ENCODE peak calls at places on chromosome 1, in five cellular contexts. B, V, R, Y and W are unnamed samples. For H3K9me3 and H3K4me1, the result is how much of the 10 kb centered on the place peaks cover.

GRCh38 chr1:212225416-212225815 is 59.8 kb upstream of the PPP2R5A start:
- DNase-seq in Y (no peak), B (no peak), R (no peak), V (no peak), W (peak)

GRCh38 chr1:166490437-166490784 is 323.6 kb upstream of the FAM78B start:
- DNase-seq in R (no peak), V (no peak), B (no peak), Y (no peak), W (no peak)

GRCh38 chr1:116877369-116877768 is 32.3 kb upstream of the PTGFRN start:
- DNase-seq in R (no peak), Y (no peak), B (no peak), V (no peak), W (no peak)

GRCh38 chr1:41502912-41503311 is 18.4 kb upstream of the EDN2 start:
- DNase-seq in V (peak), Y (no peak), R (no peak), B (no peak), W (no peak)

GRCh38 chr1:53121319-53122172 is 20.9 kb downstream of the SLC1A7 start:
- DNase-seq in V (peak), R (no peak), Y (peak), B (no peak), W (no peak)

GRCh38 chr1:245404527-245404926 is 249.7 kb downstream of the KIF26B start:
- DNase-seq in B (no peak), Y (no peak), V (no peak), R (no peak), W (no peak)

GRCh38 chr1:234963180-234963903 is 165.3 kb downstream of the TOMM20 start:
- DNase-seq in V (peak), Y (peak), B (peak), R (peak), W (peak)

GRCh38 chr1:5532811-5533210 is 459.4 kb downstream of the NPHP4 start:
- DNase-seq in R (no peak), Y (no peak), B (no peak), V (no peak), W (no peak)

GRCh38 chr1:159055181-159055621 is 21.4 kb downstream of the AIM2 start:
- DNase-seq in V (no peak), R (no peak), Y (no peak), B (no peak), W (no peak)

GRCh38 chr1:117128323-117129079 is 7.0 kb upstream of the TRIM45 start:
- DNase-seq in R (no peak), Y (peak), B (no peak), V (no peak), W (no peak)

GRCh38 chr1:156894711-156895407 is 1.3 kb downstream of the PEAR1 start:
- DNase-seq in V (peak), B (peak), Y (no peak), R (peak), W (no peak)

GRCh38 chr1:162497723-162498441 is at the start of gene UHMK1:
- DNase-seq in V (peak), R (peak), B (peak), Y (peak), W (peak)

DNA sequence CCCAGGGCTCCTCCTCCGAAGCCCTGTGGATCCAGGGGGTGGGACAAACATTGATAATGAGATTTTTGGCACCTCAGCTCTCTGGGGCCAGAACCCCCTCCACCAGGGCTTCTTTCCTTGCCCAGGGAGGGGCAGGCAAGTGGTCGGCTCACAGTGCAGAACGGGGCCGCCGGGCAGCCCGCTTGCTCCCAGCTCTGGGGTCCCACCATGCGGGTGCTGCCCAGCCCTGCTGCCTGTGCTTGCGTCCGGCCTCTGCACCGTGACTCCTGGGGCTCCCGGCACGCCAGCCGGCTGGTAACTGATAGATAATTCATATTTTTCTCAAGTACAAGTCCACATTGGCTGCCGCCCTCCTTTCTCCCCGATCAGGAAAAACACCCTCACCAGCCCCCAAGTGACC is 42.0 kb upstream of the CCDC27 start:
- DNase-seq in Y (no peak), R (no peak), B (no peak), V (no peak), W (no peak)
- H3K9me3 ChIP-seq in Y (under half), R (under half), B (under half), V (under half), W (under half)

DNA sequence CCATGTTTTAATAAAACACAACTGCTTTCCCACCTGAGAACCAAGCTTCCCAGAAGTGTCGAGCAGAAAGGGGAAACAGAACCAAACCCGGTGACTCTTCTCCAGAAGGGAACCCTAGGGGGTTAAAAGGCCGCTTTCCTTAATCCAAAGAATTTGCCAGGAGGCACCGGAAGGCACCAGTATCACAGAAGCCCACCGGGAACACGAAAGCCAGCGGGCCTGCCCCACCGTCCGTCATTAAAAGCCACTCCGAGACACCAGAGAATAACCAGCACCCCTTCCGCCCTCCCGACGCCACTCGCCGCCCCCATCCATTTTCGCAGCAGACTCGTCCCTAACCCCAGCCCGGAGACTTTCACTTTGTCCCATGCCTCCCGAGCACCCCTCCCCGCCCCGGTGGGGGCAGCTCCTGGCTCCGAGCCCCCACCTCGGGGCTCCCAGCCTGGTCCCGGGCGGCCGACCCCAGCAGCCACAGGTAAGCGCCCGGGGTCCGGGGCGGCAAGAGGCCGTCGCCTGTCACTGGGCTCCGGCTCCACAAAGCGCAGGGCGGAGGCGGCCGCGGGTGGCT is 105.3 kb downstream of the SLC45A1 start:
- DNase-seq in Y (no peak), V (peak), R (no peak), B (no peak), W (peak)
- H3K4me1 ChIP-seq in Y (under half), V (under half), R (under half), B (half or more), W (half or more)

DNA sequence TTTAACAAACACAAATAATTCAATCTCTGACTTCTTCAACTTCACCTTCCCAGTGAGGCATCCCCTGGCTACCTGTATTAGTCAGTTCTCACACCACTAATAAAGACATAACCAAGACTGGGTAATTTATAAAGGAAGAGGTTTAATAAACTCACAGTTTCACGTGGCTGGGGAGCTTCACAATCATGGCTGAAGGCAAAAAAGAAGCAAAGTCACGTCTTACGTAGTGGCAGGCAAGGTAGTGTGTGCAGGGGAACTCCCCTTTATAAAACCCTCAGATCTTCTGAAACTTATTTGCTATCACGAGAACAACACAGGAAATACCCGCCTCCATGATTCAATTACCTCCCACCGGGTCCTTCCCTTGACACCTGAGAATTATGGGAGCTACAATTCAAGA is 478.5 kb downstream of the ADGRL2 start:
- DNase-seq in Y (no peak), B (no peak), V (no peak), R (no peak), W (no peak)
- H3K9me3 ChIP-seq in Y (under half), B (under half), V (under half), R (under half), W (under half)

GRCh38 chr1:47471163-47471562 is 33.3 kb downstream of the FOXD2 start:
- DNase-seq in B (peak), Y (no peak), R (peak), V (no peak), W (no peak)

GRCh38 chr1:47469910-47470309 is 32.1 kb downstream of the FOXD2 start:
- DNase-seq in R (no peak), Y (no peak), V (no peak), B (no peak), W (no peak)

GRCh38 chr1:47478090-47478489 is 40.2 kb downstream of the FOXD2 start:
- DNase-seq in V (no peak), R (peak), Y (peak), B (peak), W (no peak)

GRCh38 chr1:47477595-47478080 is 39.8 kb downstream of the FOXD2 start:
- DNase-seq in R (no peak), B (no peak), V (no peak), Y (peak), W (no peak)

DNA sequence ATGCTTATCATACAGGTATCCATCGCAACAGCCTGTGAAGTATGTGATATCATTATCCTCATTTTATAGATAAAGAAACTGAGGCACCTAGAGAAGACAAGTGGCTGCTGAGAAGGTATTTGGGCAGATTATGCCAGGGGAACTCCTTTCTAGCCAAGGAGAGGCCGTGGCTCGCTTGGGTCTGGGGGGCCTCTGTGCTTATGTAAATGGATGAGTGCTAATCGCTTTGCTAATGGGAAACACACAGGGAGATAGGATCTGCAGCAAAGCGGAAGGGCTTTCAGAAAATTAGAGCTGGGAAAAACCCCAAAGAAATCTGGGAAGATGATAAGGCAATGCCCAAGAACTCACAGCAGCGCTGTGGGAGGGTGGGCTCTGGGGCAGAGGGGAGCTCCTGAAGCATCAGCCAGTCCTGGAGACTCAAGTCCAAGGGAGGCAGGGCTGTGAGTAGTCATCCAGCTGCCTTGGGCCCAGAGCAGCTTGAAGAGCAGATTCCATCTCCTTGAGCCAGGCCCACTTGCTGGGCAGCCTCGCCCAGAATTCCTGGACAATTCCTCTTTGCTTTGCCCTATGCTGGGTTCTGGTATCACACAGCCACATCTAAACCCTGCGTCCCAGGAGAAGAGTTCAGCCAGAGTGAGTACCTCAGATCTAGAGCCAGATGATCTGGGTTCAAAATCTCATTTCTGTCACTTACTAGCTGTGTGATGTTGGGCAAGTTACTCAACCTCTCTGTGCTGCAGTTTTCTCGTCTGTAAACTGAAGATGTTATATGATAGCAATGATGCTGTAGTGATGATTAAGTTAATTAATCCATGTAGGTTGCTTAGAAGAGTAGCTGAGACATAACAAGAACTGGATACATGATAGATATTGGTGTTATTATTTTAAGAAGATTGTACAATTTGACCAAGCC is 36.7 kb downstream of the FOXD2 start:
- DNase-seq in V (no peak), R (no peak), Y (no peak), B (no peak), W (no peak)
- H3K4me1 ChIP-seq in V (under half), R (under half), Y (under half), B (under half), W (under half)

DNA sequence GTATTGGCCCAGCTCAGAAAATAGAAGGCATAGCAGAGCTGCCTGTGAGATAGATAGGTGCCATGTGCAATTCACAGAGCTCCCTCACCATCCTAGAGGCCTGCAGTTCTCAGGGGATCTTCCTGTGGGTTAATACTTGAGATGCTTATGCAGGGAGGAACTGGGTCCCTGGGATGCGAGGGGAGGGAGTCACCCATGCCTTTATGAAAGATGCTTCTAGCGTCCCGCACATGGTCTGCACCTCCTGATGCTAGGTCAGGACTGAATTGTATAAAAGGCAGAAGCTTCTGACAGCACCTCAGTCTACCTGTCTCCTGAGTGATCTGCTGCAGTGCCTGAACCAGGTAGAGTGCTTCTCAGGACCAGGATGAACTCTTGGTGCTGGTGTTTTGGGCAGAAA is at the start of gene LCE5A:
- DNase-seq in V (no peak), B (no peak), Y (no peak), R (no peak), W (no peak)
- H3K9me3 ChIP-seq in V (under half), B (under half), Y (under half), R (under half), W (under half)

DNA sequence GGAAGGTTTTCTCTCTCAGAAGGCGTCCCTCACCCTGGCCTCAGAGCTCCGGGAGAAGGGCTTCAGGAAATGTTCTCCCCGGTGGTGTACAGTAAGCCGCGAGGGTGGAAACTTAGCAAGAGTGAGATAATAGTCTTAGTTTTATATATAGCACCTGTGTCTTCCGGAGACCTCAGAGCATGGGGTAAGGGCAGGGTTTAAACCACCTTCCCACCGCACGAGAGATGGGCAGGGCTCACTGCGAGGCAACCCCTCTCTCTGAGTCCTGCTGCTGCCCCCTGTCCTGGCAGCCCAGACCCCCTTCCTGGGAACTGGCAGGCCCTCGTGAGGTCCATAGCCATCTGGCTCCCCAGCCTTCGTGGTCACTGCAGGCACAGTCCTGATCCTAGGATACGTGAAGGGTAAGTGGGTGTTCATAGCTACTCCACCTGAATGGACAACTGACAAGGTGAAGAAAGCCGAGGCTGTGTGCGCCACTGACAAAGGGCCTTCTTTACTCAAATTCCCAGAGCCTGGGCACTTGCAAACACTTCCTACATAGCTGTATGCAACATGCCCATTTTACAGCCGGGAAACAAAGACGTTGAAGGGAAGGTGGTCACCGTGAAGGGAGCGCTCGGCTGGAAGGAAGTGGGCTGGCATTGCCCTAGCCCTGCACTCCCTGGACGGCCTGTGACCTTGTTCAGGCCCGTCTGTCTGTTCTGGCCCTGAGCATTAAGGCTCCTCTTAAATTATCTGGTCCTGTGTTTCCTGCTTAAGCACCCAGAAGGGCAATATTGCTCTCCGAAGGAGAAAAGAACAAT is 26.9 kb downstream of the ITPKB start:
- DNase-seq in B (no peak), V (no peak), R (no peak), Y (no peak), W (peak)
- H3K4me1 ChIP-seq in B (under half), V (under half), R (under half), Y (under half), W (half or more)

GRCh38 chr1:111672338-111672737 is 52.7 kb downstream of the RAP1A start:
- DNase-seq in R (no peak), Y (no peak), V (no peak), B (no peak), W (no peak)

GRCh38 chr1:111679541-111679940 is 59.7 kb downstream of the INKA2 start:
- DNase-seq in B (no peak), V (no peak), R (no peak), Y (no peak), W (no peak)

GRCh38 chr1:111671849-111672248 is 52.3 kb downstream of the RAP1A start:
- DNase-seq in V (no peak), R (no peak), B (no peak), Y (no peak), W (no peak)

DNA sequence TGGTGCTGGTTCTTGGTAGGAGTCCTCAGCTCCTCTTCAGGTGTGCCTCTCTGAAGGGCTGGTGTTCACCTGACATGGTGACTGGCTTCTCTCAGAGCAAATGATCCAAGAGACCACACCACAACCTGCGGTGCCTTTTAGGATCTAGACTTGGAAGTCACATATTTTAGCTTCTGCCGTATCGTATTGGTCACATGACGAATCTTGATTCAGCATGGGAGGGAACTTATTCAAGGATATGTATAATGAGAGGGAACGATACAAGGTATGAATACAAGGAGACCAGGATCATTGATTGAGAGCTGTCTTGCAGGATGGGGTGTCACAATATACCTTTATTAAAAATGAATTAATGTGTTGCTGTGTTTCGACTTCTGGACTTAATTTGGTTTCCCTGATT is 58.0 kb downstream of the RAP1A start:
- DNase-seq in Y (no peak), V (no peak), R (no peak), B (no peak), W (no peak)
- H3K9me3 ChIP-seq in Y (under half), V (under half), R (under half), B (under half), W (under half)